ENCODE peak calls at places on chromosomes 6 and 20, in ten cellular contexts. One of them, this sample, is unnamed.

GRCh38 chr20:46159101-46159897 is 41.2 kb downstream of the CD40 start:
- DNase-seq in HCT116: no peak
- DNase-seq in stomach: no peak
- DNase-seq in prostate gland: no peak
- DNase-seq in upper lobe of left lung: no peak
- DNase-seq in H1: no peak
- DNase-seq in GM23338: no peak
- DNase-seq in spleen: peak
- DNase-seq in Panc1: no peak
- DNase-seq in suprapubic skin: no peak
- DNase-seq in this sample: no peak

GRCh38 chr6:34225551-34225950 is 11.1 kb upstream of the HMGA1 start:
- DNase-seq in HCT116: no peak
- DNase-seq in stomach: no peak
- DNase-seq in prostate gland: no peak
- DNase-seq in upper lobe of left lung: no peak
- DNase-seq in H1: no peak
- DNase-seq in GM23338: no peak
- DNase-seq in spleen: no peak
- DNase-seq in Panc1: no peak
- DNase-seq in suprapubic skin: no peak
- DNase-seq in this sample: no peak

GRCh38 chr6:121794630-121795029 is 359.2 kb downstream of the GJA1 start:
- DNase-seq in HCT116: peak
- DNase-seq in stomach: no peak
- DNase-seq in prostate gland: no peak
- DNase-seq in upper lobe of left lung: no peak
- DNase-seq in H1: no peak
- DNase-seq in GM23338: no peak
- DNase-seq in spleen: no peak
- DNase-seq in Panc1: peak
- DNase-seq in suprapubic skin: no peak
- DNase-seq in this sample: no peak

GRCh38 chr20:36467076-36467999 is 74.0 kb upstream of the MYL9 start:
- DNase-seq in HCT116: no peak
- DNase-seq in stomach: peak
- DNase-seq in prostate gland: no peak
- DNase-seq in upper lobe of left lung: peak
- DNase-seq in H1: no peak
- DNase-seq in GM23338: no peak
- DNase-seq in spleen: peak
- DNase-seq in Panc1: no peak
- DNase-seq in suprapubic skin: peak
- DNase-seq in this sample: peak

GRCh38 chr6:7550433-7550801 is 8.9 kb downstream of the DSP start:
- DNase-seq in HCT116: no peak
- DNase-seq in stomach: no peak
- DNase-seq in prostate gland: no peak
- DNase-seq in upper lobe of left lung: no peak
- DNase-seq in H1: no peak
- DNase-seq in GM23338: no peak
- DNase-seq in spleen: no peak
- DNase-seq in Panc1: no peak
- DNase-seq in suprapubic skin: no peak
- DNase-seq in this sample: no peak

GRCh38 chr6:169618526-169619490 is 83.0 kb downstream of the WDR27 start:
- DNase-seq in HCT116: no peak
- DNase-seq in stomach: no peak
- DNase-seq in prostate gland: no peak
- DNase-seq in upper lobe of left lung: no peak
- DNase-seq in H1: no peak
- DNase-seq in GM23338: peak
- DNase-seq in spleen: no peak
- DNase-seq in Panc1: no peak
- DNase-seq in suprapubic skin: no peak
- DNase-seq in this sample: no peak

GRCh38 chr6:4930025-4930692 is 73.7 kb downstream of the RPP40 start:
- DNase-seq in HCT116: no peak
- DNase-seq in stomach: no peak
- DNase-seq in prostate gland: no peak
- DNase-seq in upper lobe of left lung: no peak
- DNase-seq in H1: peak
- DNase-seq in GM23338: no peak
- DNase-seq in spleen: no peak
- DNase-seq in Panc1: no peak
- DNase-seq in suprapubic skin: no peak
- DNase-seq in this sample: no peak

GRCh38 chr6:13013681-13014550 is 297.3 kb downstream of the PHACTR1 start:
- DNase-seq in HCT116: no peak
- DNase-seq in stomach: no peak
- DNase-seq in prostate gland: no peak
- DNase-seq in upper lobe of left lung: no peak
- DNase-seq in H1: peak
- DNase-seq in GM23338: peak
- DNase-seq in spleen: peak
- DNase-seq in Panc1: no peak
- DNase-seq in suprapubic skin: no peak
- DNase-seq in this sample: no peak

GRCh38 chr6:81265106-81265505 is 487.4 kb downstream of the TENT5A start:
- DNase-seq in HCT116: no peak
- DNase-seq in stomach: no peak
- DNase-seq in prostate gland: no peak
- DNase-seq in upper lobe of left lung: no peak
- DNase-seq in H1: no peak
- DNase-seq in GM23338: no peak
- DNase-seq in spleen: no peak
- DNase-seq in Panc1: no peak
- DNase-seq in suprapubic skin: peak
- DNase-seq in this sample: no peak

GRCh38 chr6:125346926-125347563 is 45.3 kb upstream of the HDDC2 start:
- DNase-seq in HCT116: no peak
- DNase-seq in stomach: no peak
- DNase-seq in prostate gland: no peak
- DNase-seq in upper lobe of left lung: no peak
- DNase-seq in H1: no peak
- DNase-seq in GM23338: no peak
- DNase-seq in spleen: no peak
- DNase-seq in Panc1: no peak
- DNase-seq in suprapubic skin: no peak
- DNase-seq in this sample: no peak
- H3K4me3 ChIP-seq in HCT116: no peak
- H3K4me3 ChIP-seq in stomach: no peak
- H3K4me3 ChIP-seq in prostate gland: no peak
- H3K4me3 ChIP-seq in upper lobe of left lung: no peak
- H3K4me3 ChIP-seq in H1: no peak
- H3K4me3 ChIP-seq in GM23338: no peak
- H3K4me3 ChIP-seq in spleen: no peak
- H3K4me3 ChIP-seq in Panc1: no peak
- H3K4me3 ChIP-seq in suprapubic skin: no peak
- H3K4me3 ChIP-seq in this sample: no peak

GRCh38 chr20:22438926-22439325 is 145.4 kb downstream of the FOXA2 start:
- DNase-seq in HCT116: peak
- DNase-seq in stomach: no peak
- DNase-seq in prostate gland: no peak
- DNase-seq in upper lobe of left lung: no peak
- DNase-seq in H1: no peak
- DNase-seq in GM23338: peak
- DNase-seq in spleen: no peak
- DNase-seq in Panc1: no peak
- DNase-seq in suprapubic skin: no peak
- DNase-seq in this sample: no peak
- TF ChIP-seq CTCF in HCT116: peak
- TF ChIP-seq CTCF in stomach: no peak
- TF ChIP-seq CTCF in prostate gland: no peak
- TF ChIP-seq CTCF in upper lobe of left lung: no peak
- TF ChIP-seq CTCF in H1: peak
- TF ChIP-seq CTCF in GM23338: peak
- TF ChIP-seq CTCF in spleen: no peak
- TF ChIP-seq CTCF in Panc1: peak
- TF ChIP-seq CTCF in suprapubic skin: no peak
- TF ChIP-seq CTCF in this sample: no peak

GRCh38 chr6:129281173-129281796 is 398.3 kb downstream of the LAMA2 start:
- DNase-seq in HCT116: no peak
- DNase-seq in stomach: no peak
- DNase-seq in prostate gland: no peak
- DNase-seq in upper lobe of left lung: no peak
- DNase-seq in H1: no peak
- DNase-seq in GM23338: no peak
- DNase-seq in spleen: no peak
- DNase-seq in Panc1: no peak
- DNase-seq in suprapubic skin: no peak
- DNase-seq in this sample: no peak
- TF ChIP-seq POLR2AphosphoS5 in HCT116: no peak
- TF ChIP-seq POLR2AphosphoS5 in stomach: no peak
- TF ChIP-seq POLR2AphosphoS5 in prostate gland: no peak
- TF ChIP-seq POLR2AphosphoS5 in upper lobe of left lung: no peak
- TF ChIP-seq POLR2AphosphoS5 in H1: no peak
- TF ChIP-seq POLR2AphosphoS5 in GM23338: no peak
- TF ChIP-seq POLR2AphosphoS5 in spleen: no peak
- TF ChIP-seq POLR2AphosphoS5 in Panc1: no peak
- TF ChIP-seq POLR2AphosphoS5 in suprapubic skin: no peak
- TF ChIP-seq POLR2AphosphoS5 in this sample: no peak

DNA sequence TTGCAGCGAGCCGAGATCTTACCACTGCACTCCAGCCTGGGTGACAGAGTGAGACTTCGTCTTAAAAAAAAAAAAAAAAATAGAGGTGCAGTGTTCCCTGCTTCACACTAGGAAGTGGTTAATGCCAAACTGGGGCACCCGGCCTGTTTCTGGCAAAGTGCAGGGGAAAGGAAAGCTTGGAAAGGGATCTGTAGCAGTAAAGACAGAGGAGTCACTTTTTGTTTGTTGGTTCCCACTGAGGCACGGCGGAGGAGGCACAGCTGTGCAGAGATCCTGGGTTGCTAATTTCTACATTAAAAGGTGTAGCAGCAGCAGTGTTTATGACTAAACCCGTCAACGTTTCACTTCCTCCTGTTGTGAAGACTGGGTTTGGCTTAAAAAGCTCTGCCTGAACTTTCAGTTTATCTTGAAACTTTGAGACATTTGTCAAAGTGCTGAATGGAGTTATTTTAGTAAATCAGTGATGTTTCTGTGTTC is 125.6 kb downstream of the CARMIL1 start:
- DNase-seq in HCT116: no peak
- DNase-seq in stomach: peak
- DNase-seq in prostate gland: no peak
- DNase-seq in upper lobe of left lung: peak
- DNase-seq in H1: no peak
- DNase-seq in GM23338: no peak
- DNase-seq in spleen: no peak
- DNase-seq in Panc1: no peak
- DNase-seq in suprapubic skin: no peak
- DNase-seq in this sample: peak
- H3K4me3 ChIP-seq in HCT116: no peak
- H3K4me3 ChIP-seq in stomach: no peak
- H3K4me3 ChIP-seq in prostate gland: no peak
- H3K4me3 ChIP-seq in upper lobe of left lung: no peak
- H3K4me3 ChIP-seq in H1: no peak
- H3K4me3 ChIP-seq in GM23338: no peak
- H3K4me3 ChIP-seq in spleen: peak
- H3K4me3 ChIP-seq in Panc1: no peak
- H3K4me3 ChIP-seq in suprapubic skin: no peak
- H3K4me3 ChIP-seq in this sample: no peak

DNA sequence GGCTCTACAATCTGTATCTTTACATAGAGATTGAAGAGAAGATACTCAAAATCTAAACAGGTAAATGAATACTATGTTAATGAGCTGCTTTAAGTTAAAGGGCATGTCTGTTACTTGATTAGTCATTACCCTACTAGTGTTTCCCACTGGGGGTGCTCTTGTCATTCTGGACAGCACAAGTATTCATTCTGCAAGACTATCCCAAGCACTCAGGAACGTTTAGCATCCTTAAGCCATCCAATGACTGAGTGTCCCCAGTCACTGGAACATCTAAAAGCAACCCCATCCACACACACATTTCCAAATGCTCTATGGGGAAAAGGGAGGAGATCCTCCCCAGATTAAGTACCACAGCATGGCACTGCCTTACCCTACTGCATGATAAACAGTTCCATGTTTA is 25.7 kb downstream of the EZR start:
- DNase-seq in HCT116: peak
- DNase-seq in stomach: peak
- DNase-seq in prostate gland: no peak
- DNase-seq in upper lobe of left lung: peak
- DNase-seq in H1: no peak
- DNase-seq in GM23338: peak
- DNase-seq in spleen: no peak
- DNase-seq in Panc1: peak
- DNase-seq in suprapubic skin: no peak
- DNase-seq in this sample: peak
- TF ChIP-seq CTCF in HCT116: peak
- TF ChIP-seq CTCF in stomach: no peak
- TF ChIP-seq CTCF in prostate gland: peak
- TF ChIP-seq CTCF in upper lobe of left lung: no peak
- TF ChIP-seq CTCF in H1: no peak
- TF ChIP-seq CTCF in GM23338: peak
- TF ChIP-seq CTCF in spleen: peak
- TF ChIP-seq CTCF in Panc1: no peak
- TF ChIP-seq CTCF in suprapubic skin: peak
- TF ChIP-seq CTCF in this sample: peak

DNA sequence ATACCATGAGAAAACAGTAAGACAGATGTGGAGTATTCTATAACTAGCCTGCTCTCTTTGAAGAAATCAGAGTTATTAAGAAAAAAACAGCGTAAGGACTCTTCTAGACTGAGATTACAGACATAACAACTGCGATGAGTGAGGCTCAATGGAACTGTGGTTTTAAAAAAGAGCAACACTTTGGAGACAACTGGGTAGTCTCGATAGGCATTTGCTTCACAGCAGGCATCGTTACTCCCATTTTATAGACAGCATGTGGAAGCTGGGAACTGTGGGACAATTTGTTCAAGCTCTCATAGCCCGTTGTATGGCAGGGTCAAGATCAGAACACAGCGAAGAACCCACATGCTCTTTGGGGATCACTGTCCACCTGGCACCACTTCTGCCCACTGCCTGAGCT is 4.6 kb downstream of the FKBP1A start:
- DNase-seq in HCT116: no peak
- DNase-seq in stomach: no peak
- DNase-seq in prostate gland: no peak
- DNase-seq in upper lobe of left lung: no peak
- DNase-seq in H1: no peak
- DNase-seq in GM23338: no peak
- DNase-seq in spleen: no peak
- DNase-seq in Panc1: no peak
- DNase-seq in suprapubic skin: no peak
- DNase-seq in this sample: no peak
- TF ChIP-seq POLR2AphosphoS5 in HCT116: no peak
- TF ChIP-seq POLR2AphosphoS5 in stomach: no peak
- TF ChIP-seq POLR2AphosphoS5 in prostate gland: no peak
- TF ChIP-seq POLR2AphosphoS5 in upper lobe of left lung: no peak
- TF ChIP-seq POLR2AphosphoS5 in H1: no peak
- TF ChIP-seq POLR2AphosphoS5 in GM23338: no peak
- TF ChIP-seq POLR2AphosphoS5 in spleen: no peak
- TF ChIP-seq POLR2AphosphoS5 in Panc1: no peak
- TF ChIP-seq POLR2AphosphoS5 in suprapubic skin: no peak
- TF ChIP-seq POLR2AphosphoS5 in this sample: no peak

GRCh38 chr6:142796571-142796970 is 148.4 kb downstream of the HIVEP2 start:
- DNase-seq in HCT116: no peak
- DNase-seq in stomach: no peak
- DNase-seq in prostate gland: no peak
- DNase-seq in upper lobe of left lung: peak
- DNase-seq in H1: no peak
- DNase-seq in GM23338: no peak
- DNase-seq in spleen: no peak
- DNase-seq in Panc1: no peak
- DNase-seq in suprapubic skin: no peak
- DNase-seq in this sample: no peak
- H3K4me3 ChIP-seq in HCT116: no peak
- H3K4me3 ChIP-seq in stomach: no peak
- H3K4me3 ChIP-seq in prostate gland: no peak
- H3K4me3 ChIP-seq in upper lobe of left lung: no peak
- H3K4me3 ChIP-seq in H1: no peak
- H3K4me3 ChIP-seq in GM23338: no peak
- H3K4me3 ChIP-seq in spleen: no peak
- H3K4me3 ChIP-seq in Panc1: no peak
- H3K4me3 ChIP-seq in suprapubic skin: no peak
- H3K4me3 ChIP-seq in this sample: no peak

This sample was measured in transverse colon.